ENCODE peak calls at places on chromosomes 1 and 21, in ten cellular contexts. T is cardiac muscle cell; H is psoas muscle; K is right cardiac atrium; D is IMR-90; O is fibroblast of lung; J is CD8-positive, alpha-beta memory T cell; A is thoracic aorta; W is effector memory CD4-positive, alpha-beta T cell; S is thyroid gland. G is an unnamed sample.

GRCh38 chr1:236325567-236325966 is 43.8 kb upstream of the ERO1B start:
- DNase-seq in S (no peak), H (no peak), A (no peak), O (no peak), K (no peak), J (no peak), T (no peak), W (no peak), D (no peak), G (no peak)

GRCh38 chr1:205947024-205947423 is 3.8 kb upstream of the SLC26A9 start:
- DNase-seq in J (no peak), K (no peak), H (peak; percentile 66), O (no peak), S (peak; percentile 83), A (no peak), D (no peak), W (no peak), T (no peak), G (peak; percentile 82)

GRCh38 chr21:32757804-32758203 is 13.8 kb downstream of the PAXBP1 start:
- DNase-seq in W (no peak), T (no peak), D (no peak), J (no peak), S (no peak), K (no peak), H (no peak), O (no peak), A (no peak), G (no peak)

GRCh38 chr21:28336299-28336698 is 656.4 kb downstream of the LTN1 start:
- DNase-seq in H (no peak), A (no peak), D (peak; percentile 96), W (no peak), S (no peak), T (peak; percentile 74), O (peak; percentile 93), J (no peak), K (no peak), G (peak; percentile 10)

GRCh38 chr1:116808476-116809180 is 54.4 kb downstream of the CD2 start:
- DNase-seq in D (no peak), K (no peak), A (no peak), H (no peak), T (no peak), S (no peak), J (peak; percentile 59), W (no peak), O (no peak), G (peak; percentile 34)

GRCh38 chr1:20069932-20070331 is at the start of gene PLA2G5:
- DNase-seq in S (peak; percentile 39), H (peak; percentile 84), T (peak; percentile 17), O (peak; percentile 21), K (peak; percentile 83), A (no peak), J (no peak), D (peak; percentile 18), W (no peak), G (no peak)

GRCh38 chr1:53014791-53015507 is 47.1 kb upstream of the PODN start:
- DNase-seq in D (peak; percentile 91), S (peak; percentile 75), K (peak; percentile 75), T (peak; percentile 88), J (peak; percentile 88), O (peak; percentile 92), A (peak; percentile 11), W (peak; percentile 68), H (peak; percentile 65), G (peak; percentile 75)

GRCh38 chr1:221411283-221411682 is 330.6 kb downstream of the DUSP10 start:
- DNase-seq in W (no peak), D (no peak), T (no peak), K (no peak), O (no peak), H (no peak), J (no peak), S (no peak), A (no peak), G (no peak)

GRCh38 chr1:23475641-23476040 is 8.3 kb downstream of the ASAP3 start:
- DNase-seq in J (no peak), H (no peak), K (no peak), S (no peak), D (no peak), T (no peak), O (no peak), W (no peak), A (no peak), G (no peak)

GRCh38 chr1:165354739-165355138 is 1.8 kb downstream of the LMX1A start:
- DNase-seq in K (no peak), S (no peak), H (no peak), D (no peak), W (no peak), J (no peak), A (no peak), O (no peak), T (no peak), G (no peak)

GRCh38 chr1:82386365-82387069 is 585.8 kb downstream of the ADGRL2 start:
- DNase-seq in O (no peak), J (no peak), A (no peak), K (no peak), S (no peak), D (no peak), H (no peak), T (no peak), W (no peak), G (no peak)

DNA sequence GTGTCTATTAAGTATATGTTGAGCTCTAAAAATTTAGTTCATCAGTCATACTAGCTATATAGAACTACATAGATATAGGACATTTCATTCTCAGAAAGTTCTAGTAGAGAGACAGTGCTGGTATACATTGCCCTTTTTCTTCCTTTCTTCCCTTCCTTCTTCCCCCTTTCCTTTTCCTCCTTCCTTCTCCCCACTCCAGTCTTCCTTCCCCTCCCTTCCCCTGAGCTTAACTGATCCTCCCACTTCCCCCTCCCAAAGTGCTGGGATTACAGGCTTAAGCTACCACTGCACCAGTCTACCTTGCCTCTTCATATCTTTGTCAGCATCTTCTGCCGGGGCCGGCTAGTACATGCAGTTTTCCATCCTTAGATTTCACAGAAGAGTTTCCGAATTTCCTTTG is 12.1 kb downstream of the THRAP3 start:
- DNase-seq in S (no peak), J (no peak), D (no peak), A (no peak), O (no peak), H (no peak), T (no peak), K (no peak), W (no peak), G (no peak)
- H3K4me1 ChIP-seq in S (peaks cover 56% of the 10 kb centered on the region), J (peaks cover 46% of the 10 kb centered on the region), D (peaks cover 14% of the 10 kb centered on the region), A (peaks cover 33% of the 10 kb centered on the region), O (peaks cover 16% of the 10 kb centered on the region), H (peaks cover 82% of the 10 kb centered on the region), T (peaks cover 36% of the 10 kb centered on the region), K (peaks cover 6% of the 10 kb centered on the region), W (no peaks in the 10 kb centered on the region), G (peaks cover 14% of the 10 kb centered on the region)

GRCh38 chr1:30755746-30756145 is 1.8 kb downstream of the LAPTM5 start:
- DNase-seq in A (no peak), J (no peak), H (no peak), D (no peak), O (no peak), T (no peak), W (no peak), S (no peak), K (no peak), G (no peak)

GRCh38 chr1:30753660-30754123 is 3.9 kb downstream of the LAPTM5 start:
- DNase-seq in A (no peak), S (no peak), J (no peak), O (no peak), W (no peak), D (no peak), H (no peak), K (no peak), T (no peak), G (no peak)

GRCh38 chr1:30755334-30755733 is 2.2 kb downstream of the LAPTM5 start:
- DNase-seq in J (no peak), O (no peak), A (no peak), W (no peak), H (no peak), K (no peak), S (no peak), T (no peak), D (no peak), G (no peak)

GRCh38 chr1:30756206-30756544 is 1.4 kb downstream of the LAPTM5 start:
- DNase-seq in K (no peak), A (no peak), S (no peak), J (no peak), O (no peak), W (no peak), D (no peak), T (no peak), H (no peak), G (no peak)

GRCh38 chr1:30754684-30755171 is 2.8 kb downstream of the LAPTM5 start:
- DNase-seq in D (no peak), A (no peak), J (no peak), S (no peak), H (no peak), O (no peak), W (no peak), K (no peak), T (no peak), G (no peak)
- H3K4me1 ChIP-seq in D (peaks cover 6% of the 10 kb centered on the region), A (no peaks in the 10 kb centered on the region), J (peaks cover 75% of the 10 kb centered on the region), S (peaks cover 4% of the 10 kb centered on the region), H (peaks cover 11% of the 10 kb centered on the region), O (peaks cover 12% of the 10 kb centered on the region), W (peaks cover 69% of the 10 kb centered on the region), K (no peaks in the 10 kb centered on the region), T (no peaks in the 10 kb centered on the region), G (no peaks in the 10 kb centered on the region)

DNA sequence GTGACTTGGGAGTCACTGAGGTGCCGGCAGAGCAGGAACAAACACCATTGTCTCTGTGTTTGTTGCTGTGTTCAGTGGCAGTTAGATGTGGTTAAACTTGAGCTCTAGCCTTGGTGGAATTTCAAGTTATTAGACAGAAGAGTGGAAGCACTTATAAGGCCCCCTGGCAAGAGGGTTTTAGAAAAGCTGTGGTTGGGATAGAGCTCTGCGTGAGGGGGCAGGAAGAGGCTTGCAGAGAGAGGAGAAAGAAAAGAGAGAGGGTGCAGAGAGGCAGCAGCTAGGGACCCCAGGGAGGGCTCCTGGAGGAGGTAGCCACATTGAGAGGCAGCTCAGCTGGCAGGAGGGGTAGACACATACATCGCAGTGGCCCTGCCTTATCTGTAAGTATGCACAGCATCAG is 128.2 kb downstream of the GALNT2 start:
- DNase-seq in A (no peak), J (no peak), O (no peak), S (no peak), H (no peak), K (no peak), T (no peak), W (no peak), D (no peak), G (no peak)
- H3K4me1 ChIP-seq in A (peaks cover 18% of the 10 kb centered on the region), J (no peaks in the 10 kb centered on the region), O (peaks cover 2% of the 10 kb centered on the region), S (peaks cover 14% of the 10 kb centered on the region), H (peaks cover 11% of the 10 kb centered on the region), K (peaks cover 10% of the 10 kb centered on the region), T (no peaks in the 10 kb centered on the region), W (no peaks in the 10 kb centered on the region), D (peaks cover 1% of the 10 kb centered on the region), G (no peaks in the 10 kb centered on the region)

DNA sequence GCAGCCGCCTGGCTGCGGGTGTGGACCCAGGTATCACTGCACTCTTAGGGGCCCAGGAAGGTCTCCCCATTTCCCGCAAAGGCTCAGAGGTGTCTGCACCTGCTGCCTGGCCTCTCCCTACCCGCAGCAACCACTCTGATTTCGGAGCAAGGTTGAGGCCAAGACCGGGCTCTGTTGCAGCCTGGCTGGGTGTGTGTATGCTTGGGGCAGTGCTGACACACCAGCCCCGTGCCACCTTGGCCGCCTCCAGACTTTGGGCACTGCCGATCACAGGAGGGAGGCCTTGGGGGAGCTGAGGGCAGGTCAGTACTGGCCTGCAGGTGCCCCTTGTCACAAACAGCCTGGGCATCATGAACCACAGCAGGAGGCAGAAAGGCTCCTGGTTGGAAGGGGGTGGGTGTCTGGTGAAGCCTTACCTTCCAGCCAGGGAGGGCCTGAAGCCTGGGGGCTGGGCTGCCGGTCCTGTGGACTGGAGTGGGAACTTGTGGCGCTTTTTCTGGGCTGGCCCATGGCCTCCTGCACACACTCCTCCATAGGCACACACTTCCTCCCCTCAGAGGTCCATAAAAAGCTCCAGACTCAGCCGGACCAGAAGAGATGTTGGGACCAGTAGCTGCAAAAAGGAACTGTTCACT is 519.5 kb downstream of the RWDD3 start:
- DNase-seq in W (no peak), A (no peak), S (no peak), H (peak; percentile 36), J (no peak), D (no peak), K (no peak), O (no peak), T (no peak), G (no peak)
- H3K4me1 ChIP-seq in W (no peaks in the 10 kb centered on the region), A (no peaks in the 10 kb centered on the region), S (no peaks in the 10 kb centered on the region), H (no peaks in the 10 kb centered on the region), J (no peaks in the 10 kb centered on the region), D (no peaks in the 10 kb centered on the region), K (no peaks in the 10 kb centered on the region), O (no peaks in the 10 kb centered on the region), T (no peaks in the 10 kb centered on the region), G (no peaks in the 10 kb centered on the region)

G was measured in prostate gland.